ENCODE peak calls at places on chromosomes 1 and 21, in four cellular contexts. One of them, this sample, is unnamed. For H3K27me3, the result is how much of the 10 kb centered on the place peaks cover.

GRCh38 chr1:31064685-31065309 is 720 bp downstream of the PUM1 start:
- DNase-seq in HepG2: peak
- DNase-seq in prostate gland: no peak
- DNase-seq in effector memory CD4-positive, alpha-beta T cell: peak
- DNase-seq in this sample: peak

GRCh38 chr21:32569261-32570230 is 15.8 kb downstream of the TCP10L start:
- DNase-seq in HepG2: peak
- DNase-seq in prostate gland: peak
- DNase-seq in effector memory CD4-positive, alpha-beta T cell: peak
- DNase-seq in this sample: peak

GRCh38 chr1:67347688-67348472 is 40.2 kb downstream of the IL12RB2 start:
- DNase-seq in HepG2: peak
- DNase-seq in prostate gland: peak
- DNase-seq in effector memory CD4-positive, alpha-beta T cell: no peak
- DNase-seq in this sample: no peak

GRCh38 chr1:10736623-10737267 is 59.7 kb downstream of the CASZ1 start:
- DNase-seq in HepG2: no peak
- DNase-seq in prostate gland: peak
- DNase-seq in effector memory CD4-positive, alpha-beta T cell: no peak
- DNase-seq in this sample: peak

GRCh38 chr1:30852026-30852425 is 56.5 kb downstream of the SDC3 start:
- DNase-seq in HepG2: no peak
- DNase-seq in prostate gland: peak
- DNase-seq in effector memory CD4-positive, alpha-beta T cell: no peak
- DNase-seq in this sample: peak

GRCh38 chr1:242083742-242084141 is 84.8 kb upstream of the MAP1LC3C start:
- DNase-seq in HepG2: no peak
- DNase-seq in prostate gland: no peak
- DNase-seq in effector memory CD4-positive, alpha-beta T cell: no peak
- DNase-seq in this sample: no peak

GRCh38 chr1:237671935-237672334 is 218.8 kb downstream of the ZP4 start:
- DNase-seq in HepG2: no peak
- DNase-seq in prostate gland: no peak
- DNase-seq in effector memory CD4-positive, alpha-beta T cell: no peak
- DNase-seq in this sample: no peak

GRCh38 chr1:119316870-119317416 is 51.6 kb upstream of the HAO2 start:
- DNase-seq in HepG2: no peak
- DNase-seq in prostate gland: no peak
- DNase-seq in effector memory CD4-positive, alpha-beta T cell: no peak
- DNase-seq in this sample: no peak

GRCh38 chr1:21259316-21260076 is 30.8 kb downstream of the ECE1 start:
- DNase-seq in HepG2: no peak
- DNase-seq in prostate gland: no peak
- DNase-seq in effector memory CD4-positive, alpha-beta T cell: no peak
- DNase-seq in this sample: no peak

GRCh38 chr1:155379180-155379876 is 58.6 kb downstream of the RUSC1 start:
- DNase-seq in HepG2: no peak
- DNase-seq in prostate gland: no peak
- DNase-seq in effector memory CD4-positive, alpha-beta T cell: no peak
- DNase-seq in this sample: no peak

GRCh38 chr1:47708658-47709301 is 270.9 kb downstream of the FOXD2 start:
- DNase-seq in HepG2: no peak
- DNase-seq in prostate gland: no peak
- DNase-seq in effector memory CD4-positive, alpha-beta T cell: no peak
- DNase-seq in this sample: no peak

GRCh38 chr1:205210876-205211838 is at the start of gene DSTYK:
- DNase-seq in HepG2: peak
- DNase-seq in prostate gland: peak
- DNase-seq in effector memory CD4-positive, alpha-beta T cell: peak
- DNase-seq in this sample: peak

GRCh38 chr21:21268061-21268471 is 269.9 kb downstream of the NCAM2 start:
- DNase-seq in HepG2: no peak
- DNase-seq in prostate gland: no peak
- DNase-seq in effector memory CD4-positive, alpha-beta T cell: no peak
- DNase-seq in this sample: no peak

GRCh38 chr1:161012420-161012819 is 8.5 kb downstream of the F11R start:
- DNase-seq in HepG2: no peak
- DNase-seq in prostate gland: no peak
- DNase-seq in effector memory CD4-positive, alpha-beta T cell: no peak
- DNase-seq in this sample: no peak

GRCh38 chr21:31593161-31593560 is 66.3 kb upstream of the SOD1 start:
- DNase-seq in HepG2: no peak
- DNase-seq in prostate gland: no peak
- DNase-seq in effector memory CD4-positive, alpha-beta T cell: no peak
- DNase-seq in this sample: no peak

GRCh38 chr1:45640293-45640692 is 16.4 kb upstream of the CCDC17 start:
- DNase-seq in HepG2: peak
- DNase-seq in prostate gland: no peak
- DNase-seq in effector memory CD4-positive, alpha-beta T cell: no peak
- DNase-seq in this sample: no peak

GRCh38 chr1:167766538-167766937 is 44.8 kb downstream of the MPZL1 start:
- DNase-seq in HepG2: no peak
- DNase-seq in prostate gland: no peak
- DNase-seq in effector memory CD4-positive, alpha-beta T cell: no peak
- DNase-seq in this sample: no peak

GRCh38 chr1:52676249-52676903 is 21.8 kb downstream of the COA7 start:
- DNase-seq in HepG2: no peak
- DNase-seq in prostate gland: no peak
- DNase-seq in effector memory CD4-positive, alpha-beta T cell: no peak
- DNase-seq in this sample: no peak

GRCh38 chr1:231202125-231202633 is 38.8 kb upstream of the GNPAT start:
- DNase-seq in HepG2: no peak
- DNase-seq in prostate gland: no peak
- DNase-seq in effector memory CD4-positive, alpha-beta T cell: no peak
- DNase-seq in this sample: no peak
- H3K27me3 ChIP-seq in HepG2: under half
- H3K27me3 ChIP-seq in prostate gland: under half
- H3K27me3 ChIP-seq in effector memory CD4-positive, alpha-beta T cell: under half
- H3K27me3 ChIP-seq in this sample: under half

DNA sequence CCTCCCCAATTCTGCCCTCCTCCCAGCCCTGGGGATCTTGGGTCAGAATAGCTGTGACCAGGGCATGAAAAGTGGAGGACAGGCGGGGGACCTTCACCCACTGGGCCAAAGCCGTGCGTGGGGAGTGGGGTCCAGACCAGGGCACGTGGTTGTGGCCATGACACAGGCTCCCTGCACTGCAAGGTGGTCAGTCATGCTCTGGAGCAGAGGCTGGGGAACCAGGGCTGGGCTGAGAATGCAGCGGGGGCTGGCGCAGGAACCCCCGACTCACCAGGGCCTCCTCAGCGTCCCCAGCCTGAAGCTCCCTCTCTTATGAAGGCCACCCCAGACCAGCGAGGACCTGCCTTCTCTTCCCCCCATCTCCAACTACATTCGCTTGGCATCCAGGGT is 2.7 kb downstream of the DVL1 start:
- DNase-seq in HepG2: no peak
- DNase-seq in prostate gland: no peak
- DNase-seq in effector memory CD4-positive, alpha-beta T cell: no peak
- DNase-seq in this sample: no peak
- H3K27ac ChIP-seq in HepG2: peak
- H3K27ac ChIP-seq in prostate gland: no peak
- H3K27ac ChIP-seq in effector memory CD4-positive, alpha-beta T cell: no peak
- H3K27ac ChIP-seq in this sample: no peak

GRCh38 chr21:43334214-43334958 is 92.5 kb downstream of the SIK1 start:
- DNase-seq in HepG2: no peak
- DNase-seq in prostate gland: no peak
- DNase-seq in effector memory CD4-positive, alpha-beta T cell: no peak
- DNase-seq in this sample: no peak

GRCh38 chr21:43332872-43333300 is 94.0 kb downstream of the SIK1 start:
- DNase-seq in HepG2: no peak
- DNase-seq in prostate gland: no peak
- DNase-seq in effector memory CD4-positive, alpha-beta T cell: no peak
- DNase-seq in this sample: no peak

GRCh38 chr21:43332461-43332860 is 94.5 kb downstream of the SIK1 start:
- DNase-seq in HepG2: no peak
- DNase-seq in prostate gland: no peak
- DNase-seq in effector memory CD4-positive, alpha-beta T cell: no peak
- DNase-seq in this sample: no peak

GRCh38 chr21:43331962-43332458 is 94.9 kb downstream of the SIK1 start:
- DNase-seq in HepG2: no peak
- DNase-seq in prostate gland: peak
- DNase-seq in effector memory CD4-positive, alpha-beta T cell: no peak
- DNase-seq in this sample: no peak

DNA sequence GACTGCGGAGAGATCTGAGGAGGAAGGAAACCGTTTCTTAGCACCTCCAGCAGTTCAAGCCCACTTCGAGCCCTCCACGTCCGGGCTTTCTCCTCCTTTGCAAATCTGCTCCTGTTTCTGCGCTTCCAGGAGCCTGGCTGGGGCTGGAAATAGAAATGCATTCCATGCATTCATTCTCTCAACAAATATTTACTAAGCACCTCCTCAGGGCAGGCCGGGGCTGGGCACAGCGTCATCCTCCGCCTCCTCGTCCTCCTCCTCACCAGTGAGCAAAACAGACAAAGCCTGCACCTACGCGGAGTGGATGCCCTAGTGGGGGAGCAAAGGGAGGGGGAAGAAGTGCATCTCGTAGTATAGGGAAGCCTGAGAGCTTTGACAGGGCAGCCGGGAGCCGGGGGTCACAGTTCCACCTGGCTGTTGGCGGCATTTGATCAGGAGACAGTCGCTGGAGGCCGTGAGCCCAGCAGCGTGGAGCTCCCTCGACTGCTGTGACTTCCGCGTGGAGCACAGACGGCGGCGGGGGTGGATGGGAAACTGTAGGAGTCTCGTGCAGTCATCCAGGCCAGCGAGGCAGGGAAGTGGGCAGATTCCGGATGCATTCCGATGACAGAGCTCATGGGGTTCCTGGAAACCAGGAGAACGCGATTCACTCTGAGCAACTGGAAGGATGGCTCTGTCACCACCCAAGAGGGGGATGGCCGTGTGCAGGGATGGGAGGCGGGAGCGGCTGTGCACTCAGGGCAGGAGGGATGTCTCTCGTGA is 93.4 kb downstream of the SIK1 start:
- DNase-seq in HepG2: peak
- DNase-seq in prostate gland: peak
- DNase-seq in effector memory CD4-positive, alpha-beta T cell: no peak
- DNase-seq in this sample: peak
- H3K4me3 ChIP-seq in HepG2: peak
- H3K4me3 ChIP-seq in prostate gland: peak
- H3K4me3 ChIP-seq in effector memory CD4-positive, alpha-beta T cell: no peak
- H3K4me3 ChIP-seq in this sample: no peak

GRCh38 chr1:181483084-181483559 is at the start of gene CACNA1E:
- DNase-seq in HepG2: no peak
- DNase-seq in prostate gland: no peak
- DNase-seq in effector memory CD4-positive, alpha-beta T cell: no peak
- DNase-seq in this sample: no peak
- H3K27me3 ChIP-seq in HepG2: half or more
- H3K27me3 ChIP-seq in prostate gland: under half
- H3K27me3 ChIP-seq in effector memory CD4-positive, alpha-beta T cell: under half
- H3K27me3 ChIP-seq in this sample: under half

DNA sequence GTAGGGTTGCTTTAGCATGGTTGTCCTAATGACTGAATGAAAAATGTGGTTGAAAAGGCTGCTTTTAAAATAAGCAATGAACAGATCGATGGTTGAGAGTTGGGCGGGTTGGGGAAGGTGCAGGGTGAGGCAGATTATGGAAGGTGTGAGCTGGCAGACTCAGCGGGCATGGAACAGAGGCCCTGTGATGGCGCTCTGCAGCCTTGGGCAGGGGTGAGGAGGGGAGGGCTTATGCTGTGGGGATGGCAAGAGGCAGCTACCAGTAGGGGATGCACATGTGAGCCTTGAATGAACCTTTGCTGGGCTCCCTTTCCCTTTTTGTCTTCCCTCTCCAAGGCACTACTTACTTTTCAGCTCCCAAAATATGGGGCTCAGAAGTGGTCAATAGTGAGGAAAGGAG is 30.9 kb downstream of the ATP1B1 start:
- DNase-seq in HepG2: no peak
- DNase-seq in prostate gland: no peak
- DNase-seq in effector memory CD4-positive, alpha-beta T cell: no peak
- DNase-seq in this sample: no peak
- H3K27ac ChIP-seq in HepG2: no peak
- H3K27ac ChIP-seq in prostate gland: no peak
- H3K27ac ChIP-seq in effector memory CD4-positive, alpha-beta T cell: no peak
- H3K27ac ChIP-seq in this sample: no peak

DNA sequence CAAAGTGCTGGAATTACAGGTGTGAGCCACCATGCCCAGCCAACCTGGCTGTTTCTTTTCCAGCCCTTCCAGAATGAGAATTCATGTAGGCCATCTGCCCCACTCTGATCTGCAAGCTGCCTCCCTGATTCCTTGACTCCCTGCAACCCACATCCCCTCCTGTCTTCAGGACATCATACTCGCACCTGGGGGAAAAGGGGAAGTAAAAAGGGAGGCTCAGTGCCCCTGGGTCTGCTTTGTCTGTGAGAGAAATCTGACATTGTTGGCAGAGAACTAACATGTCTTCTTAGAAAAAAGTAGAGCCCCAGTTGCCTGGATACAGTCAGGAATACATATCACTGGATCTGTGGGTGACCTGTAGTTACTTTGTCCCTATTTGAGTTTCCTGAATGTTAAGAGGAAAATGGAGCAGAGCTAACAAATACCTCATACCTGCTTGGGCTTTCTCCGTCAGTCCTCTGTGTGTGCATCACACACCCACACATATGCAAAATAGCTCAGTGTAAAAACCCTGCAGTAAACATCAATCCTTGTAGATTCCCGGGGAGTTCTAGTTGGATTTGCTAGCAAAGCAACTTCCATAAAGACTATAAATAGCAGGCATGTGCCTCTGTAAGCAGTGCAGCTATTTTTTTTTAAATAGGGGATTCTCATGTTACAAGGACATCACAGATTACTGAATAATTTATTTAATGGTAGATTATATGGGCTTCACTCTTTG is 62.9 kb downstream of the TEX35 start:
- DNase-seq in HepG2: no peak
- DNase-seq in prostate gland: no peak
- DNase-seq in effector memory CD4-positive, alpha-beta T cell: no peak
- DNase-seq in this sample: no peak
- H3K4me3 ChIP-seq in HepG2: no peak
- H3K4me3 ChIP-seq in prostate gland: no peak
- H3K4me3 ChIP-seq in effector memory CD4-positive, alpha-beta T cell: no peak
- H3K4me3 ChIP-seq in this sample: no peak

GRCh38 chr21:36564647-36565046 is 84.7 kb upstream of the CLDN14 start:
- DNase-seq in HepG2: no peak
- DNase-seq in prostate gland: no peak
- DNase-seq in effector memory CD4-positive, alpha-beta T cell: no peak
- DNase-seq in this sample: no peak
- H3K27me3 ChIP-seq in HepG2: under half
- H3K27me3 ChIP-seq in prostate gland: under half
- H3K27me3 ChIP-seq in effector memory CD4-positive, alpha-beta T cell: under half
- H3K27me3 ChIP-seq in this sample: under half